ENCODE peak calls at places on chromosomes 13 and 19, in four cellular contexts. F is A549, I is GM12878, Z is K562. Y is an unnamed sample.

GRCh38 chr19:48450863-48451262 is 4.5 kb upstream of the KCNJ14 start:
- DNase-seq in F (no peak), I (no peak), Z (no peak), Y (no peak)

GRCh38 chr19:55213547-55213946 is 4.2 kb upstream of the PTPRH start:
- DNase-seq in F (no peak), I (no peak), Z (no peak), Y (no peak)

GRCh38 chr19:49119411-49120324 is at the start of gene PPFIA3:
- DNase-seq in F (no peak), I (no peak), Z (peak), Y (peak)

GRCh38 chr13:78972561-78972960 is 313.6 kb upstream of the OBI1 start:
- DNase-seq in F (no peak), I (no peak), Z (no peak), Y (no peak)

GRCh38 chr13:41652735-41653361 is 195.5 kb downstream of the RGCC start:
- DNase-seq in F (peak), I (no peak), Z (peak), Y (peak)

GRCh38 chr13:40389081-40389641 is 277.3 kb downstream of the FOXO1 start:
- DNase-seq in F (no peak), I (peak), Z (no peak), Y (no peak)

GRCh38 chr19:31351212-31352193 is 2.3 kb upstream of the TSHZ3 start:
- DNase-seq in F (peak), I (no peak), Z (no peak), Y (peak)

GRCh38 chr13:39641645-39642044 is 13.8 kb upstream of the COG6 start:
- DNase-seq in F (no peak), I (no peak), Z (no peak), Y (no peak)

GRCh38 chr13:109275848-109276247 is 510.5 kb downstream of the IRS2 start:
- DNase-seq in F (no peak), I (no peak), Z (no peak), Y (peak)

GRCh38 chr19:23406716-23407115 is 11.4 kb upstream of the ZNF91 start:
- DNase-seq in F (no peak), I (no peak), Z (no peak), Y (no peak)

GRCh38 chr13:95630593-95630992 is 13.9 kb downstream of the DZIP1 start:
- DNase-seq in F (no peak), I (no peak), Z (no peak), Y (no peak)

GRCh38 chr13:44003481-44003880 is 123.8 kb downstream of the LACC1 start:
- DNase-seq in F (no peak), I (no peak), Z (no peak), Y (no peak)

GRCh38 chr13:99955107-99955746 is 16.3 kb downstream of the ZIC5 start:
- DNase-seq in F (no peak), I (no peak), Z (no peak), Y (peak)

GRCh38 chr13:42990147-42990990 is 1.7 kb downstream of the EPSTI1 start:
- DNase-seq in F (no peak), I (no peak), Z (no peak), Y (no peak)

GRCh38 chr19:45881082-45881908 is 4.6 kb downstream of the IRF2BP1 start:
- DNase-seq in F (no peak), I (no peak), Z (no peak), Y (no peak)

GRCh38 chr19:56900573-56901097 is 60.1 kb upstream of the PEG3 start:
- DNase-seq in F (no peak), I (no peak), Z (no peak), Y (no peak)

GRCh38 chr13:57630661-57631606 is 610 bp upstream of the PCDH17 start:
- DNase-seq in F (no peak), I (no peak), Z (no peak), Y (peak)

GRCh38 chr19:29505034-29505824 is 20.6 kb upstream of the VSTM2B start:
- DNase-seq in F (no peak), I (no peak), Z (no peak), Y (no peak)

GRCh38 chr19:2478756-2479555 is 3.0 kb downstream of the GADD45B start:
- DNase-seq in F (no peak), I (no peak), Z (no peak), Y (peak)

GRCh38 chr19:38705197-38706019 is 38.9 kb downstream of the CAPN12 start:
- DNase-seq in F (no peak), I (no peak), Z (no peak), Y (no peak)

GRCh38 chr19:623974-624373 is 9.4 kb downstream of the POLRMT start:
- DNase-seq in F (peak), I (no peak), Z (no peak), Y (no peak)

GRCh38 chr13:31747271-31747670 is 7.9 kb downstream of the RXFP2 start:
- DNase-seq in F (no peak), I (no peak), Z (no peak), Y (no peak)

GRCh38 chr13:92510416-92510815 is 716.2 kb upstream of the GPC6 start:
- DNase-seq in F (no peak), I (no peak), Z (no peak), Y (peak)

GRCh38 chr13:77386880-77387606 is 60.1 kb upstream of the MYCBP2 start:
- DNase-seq in F (no peak), I (no peak), Z (no peak), Y (no peak)

DNA sequence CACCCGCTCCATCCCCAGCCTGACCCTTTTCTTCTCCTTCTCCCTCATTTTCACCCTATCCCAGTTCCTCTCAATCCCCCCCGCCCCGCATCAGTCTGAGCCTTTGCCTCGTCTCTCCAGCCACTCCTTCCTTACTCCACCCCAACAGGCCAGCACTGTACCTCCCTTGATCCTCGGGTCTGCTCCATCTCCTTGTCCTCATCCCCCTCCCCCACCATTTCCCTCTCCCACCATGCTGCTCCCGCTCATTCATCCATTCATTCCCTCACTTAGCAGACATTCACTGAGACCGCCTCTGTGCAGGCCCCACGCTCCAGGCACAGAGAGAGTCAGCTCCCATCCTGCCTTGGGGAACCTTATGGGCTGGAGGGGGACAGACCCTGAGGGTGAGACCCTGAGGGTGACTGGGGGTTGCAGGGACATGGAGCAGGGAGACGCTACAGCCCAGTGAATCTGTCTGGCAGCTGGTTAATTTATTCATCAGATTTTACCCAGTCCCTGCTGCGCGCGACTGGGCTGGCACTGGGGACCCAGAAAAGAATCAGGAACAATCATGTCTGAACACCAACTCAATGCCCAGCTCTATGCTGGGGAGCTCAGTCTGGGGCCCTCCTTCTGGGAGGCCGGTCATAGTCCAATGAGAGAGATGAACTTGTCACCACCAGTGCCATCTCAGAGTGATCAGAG is 881 bp downstream of the ARHGAP33 start:
- DNase-seq in F (no peak), I (no peak), Z (no peak), Y (peak)
- TF ChIP-seq JUNB in F (no peak), I (no peak), Z (no peak), Y (no peak)

DNA sequence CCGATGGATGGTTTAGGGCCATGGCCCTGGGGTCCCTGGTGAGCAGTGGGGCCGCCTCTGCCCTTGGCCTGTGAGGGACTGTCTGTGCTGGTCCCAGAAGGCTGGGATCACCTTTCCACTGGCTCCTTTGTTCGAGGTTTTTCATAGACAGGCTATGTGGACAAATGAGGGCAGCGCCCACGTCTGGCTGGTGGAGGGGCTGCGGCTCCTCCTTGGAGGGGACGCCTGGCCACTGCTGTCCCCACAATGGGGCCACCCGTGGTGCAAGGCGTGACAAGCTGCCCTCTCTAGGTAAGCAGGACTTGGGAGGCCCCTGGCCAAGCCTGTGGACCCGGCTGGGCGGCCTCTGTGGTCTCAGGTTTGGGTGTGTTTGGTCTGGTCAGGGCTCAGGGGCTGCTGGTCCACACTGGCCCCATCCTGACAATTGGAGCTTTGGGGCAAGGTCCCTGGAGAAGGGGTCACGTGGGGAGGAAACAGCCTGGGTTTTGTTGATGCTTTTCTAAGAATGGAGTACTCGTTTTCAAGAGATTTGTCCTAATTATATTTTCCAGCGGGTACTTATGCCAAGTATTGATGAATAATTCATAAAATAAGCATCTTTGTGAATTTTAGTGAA is 33.3 kb downstream of the MCF2L start:
- DNase-seq in F (no peak), I (no peak), Z (peak), Y (peak)
- TF ChIP-seq JUNB in F (no peak), I (no peak), Z (no peak), Y (no peak)

DNA sequence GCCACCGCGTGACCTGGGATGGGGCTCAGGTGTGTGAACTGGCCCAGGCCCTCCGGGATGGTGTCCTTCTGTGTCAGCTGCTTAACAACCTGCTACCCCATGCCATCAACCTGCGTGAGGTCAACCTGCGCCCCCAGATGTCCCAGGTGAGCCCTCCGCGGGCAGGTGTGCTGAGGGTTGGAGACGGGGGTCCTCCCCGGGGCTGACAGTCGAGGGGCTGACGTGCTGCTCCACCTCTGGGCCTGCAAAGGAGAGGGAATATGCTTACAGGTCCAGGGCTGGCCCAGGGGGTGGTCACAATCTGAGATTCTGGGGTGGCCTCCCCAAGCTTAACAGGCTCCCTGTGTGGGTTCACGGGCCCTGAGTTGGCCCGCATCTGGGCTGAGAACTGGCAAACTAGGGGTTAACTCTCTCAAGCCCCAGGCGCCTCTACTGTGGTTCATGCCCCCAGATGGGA is 386 bp downstream of the VAV1 start:
- DNase-seq in F (no peak), I (no peak), Z (no peak), Y (no peak)
- TF ChIP-seq JUNB in F (no peak), I (no peak), Z (no peak), Y (no peak)

GRCh38 chr19:44777715-44778347 is at the start of gene CBLC:
- DNase-seq in F (no peak), I (no peak), Z (peak), Y (peak)
- TF ChIP-seq JUNB in F (no peak), I (no peak), Z (no peak), Y (no peak)

GRCh38 chr19:33306191-33306590 is 3.9 kb upstream of the CEBPA start:
- DNase-seq in F (no peak), I (no peak), Z (no peak), Y (no peak)
- TF ChIP-seq JUNB in F (no peak), I (no peak), Z (no peak), Y (no peak)

DNA sequence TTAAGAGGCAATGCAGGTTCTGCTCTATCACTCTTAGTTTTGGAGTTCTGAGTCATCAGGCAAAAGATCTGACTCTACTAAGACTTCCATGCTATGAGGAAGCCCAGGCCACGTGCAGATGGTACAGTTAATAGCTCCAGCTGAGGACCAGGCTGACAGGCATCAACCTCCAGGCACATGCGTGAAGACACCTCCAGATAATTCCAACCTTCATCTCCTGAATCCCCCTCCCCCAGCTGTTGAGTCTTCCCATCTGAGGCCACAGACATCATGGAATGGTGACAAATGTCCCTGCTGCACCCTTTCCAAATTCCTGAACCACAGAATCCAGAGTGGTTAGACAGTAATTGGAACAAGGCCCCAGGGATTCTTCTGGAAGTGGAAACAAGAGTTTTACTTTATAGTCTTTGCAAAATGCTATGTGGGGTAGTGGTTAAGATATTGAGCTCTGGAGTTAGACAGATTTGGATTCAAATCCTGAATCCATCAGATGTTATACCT is 183.8 kb downstream of the KLF5 start:
- DNase-seq in F (no peak), I (no peak), Z (no peak), Y (no peak)
- TF ChIP-seq JUNB in F (no peak), I (no peak), Z (no peak), Y (no peak)

GRCh38 chr19:3642987-3643386 is 16.4 kb upstream of the CACTIN start:
- DNase-seq in F (no peak), I (no peak), Z (peak), Y (peak)
- TF ChIP-seq JUNB in F (no peak), I (no peak), Z (no peak), Y (no peak)

DNA sequence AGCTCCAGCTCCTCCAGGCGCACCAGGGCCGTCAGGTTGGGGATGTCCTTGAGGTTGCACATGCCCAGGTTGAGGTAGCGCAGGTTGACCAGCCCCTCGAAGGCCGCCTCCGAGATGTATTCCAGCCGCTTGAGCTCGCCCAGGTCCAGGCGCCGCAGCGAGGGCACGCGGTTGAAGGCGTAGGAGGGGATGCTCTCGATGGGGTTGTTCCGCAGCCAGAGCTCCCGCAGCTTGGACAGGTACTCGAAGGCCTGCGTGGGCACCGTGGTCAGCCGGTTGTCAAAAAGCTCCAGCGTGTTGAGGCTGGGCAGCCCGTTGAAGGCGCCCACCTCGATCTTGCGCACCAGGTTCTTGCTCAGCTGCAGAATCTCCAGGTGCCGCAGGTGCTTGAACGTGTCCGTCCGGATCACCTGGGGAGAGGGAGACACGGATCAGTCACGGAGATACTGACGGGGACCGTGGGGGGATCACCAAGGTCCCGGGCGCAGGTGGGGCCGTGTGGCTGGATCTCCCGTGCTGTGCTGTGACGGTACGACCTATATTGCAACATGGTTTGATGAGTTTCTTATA is 5.4 kb upstream of the ASPDH start:
- DNase-seq in F (no peak), I (no peak), Z (no peak), Y (no peak)
- TF ChIP-seq JUNB in F (no peak), I (no peak), Z (no peak), Y (no peak)

Y was measured in GM23338.